ENCODE peak calls at places on chromosomes 16 and 17, in four cellular contexts. One of them, this sample, is unnamed.

GRCh38 chr16:67942200-67942509 is 1.8 kb downstream of the LCAT start:
- DNase-seq in pancreas: no peak
- DNase-seq in tibial nerve: no peak
- DNase-seq in GM13977: peak
- DNase-seq in this sample: no peak

GRCh38 chr17:68328676-68329075 is 37.4 kb downstream of the ARSG start:
- DNase-seq in pancreas: no peak
- DNase-seq in tibial nerve: no peak
- DNase-seq in GM13977: no peak
- DNase-seq in this sample: no peak

GRCh38 chr17:6239237-6239798 is 169.1 kb downstream of the WSCD1 start:
- DNase-seq in pancreas: no peak
- DNase-seq in tibial nerve: no peak
- DNase-seq in GM13977: no peak
- DNase-seq in this sample: no peak

GRCh38 chr16:21179983-21180365 is 21.5 kb downstream of the LDAF1 start:
- DNase-seq in pancreas: no peak
- DNase-seq in tibial nerve: no peak
- DNase-seq in GM13977: no peak
- DNase-seq in this sample: no peak

GRCh38 chr16:30065943-30066881 is 652 bp downstream of the ALDOA start:
- DNase-seq in pancreas: no peak
- DNase-seq in tibial nerve: no peak
- DNase-seq in GM13977: no peak
- DNase-seq in this sample: no peak

GRCh38 chr17:34756670-34757021 is 177.3 kb downstream of the TMEM132E start:
- DNase-seq in pancreas: no peak
- DNase-seq in tibial nerve: no peak
- DNase-seq in GM13977: no peak
- DNase-seq in this sample: no peak

GRCh38 chr16:9345046-9345445 is 253.6 kb downstream of the HAPSTR1 start:
- DNase-seq in pancreas: no peak
- DNase-seq in tibial nerve: no peak
- DNase-seq in GM13977: no peak
- DNase-seq in this sample: no peak

GRCh38 chr16:9836118-9836736 is 346.0 kb downstream of the GRIN2A start:
- DNase-seq in pancreas: peak
- DNase-seq in tibial nerve: no peak
- DNase-seq in GM13977: no peak
- DNase-seq in this sample: no peak

GRCh38 chr16:27514806-27515205 is 34.9 kb downstream of the GTF3C1 start:
- DNase-seq in pancreas: no peak
- DNase-seq in tibial nerve: no peak
- DNase-seq in GM13977: no peak
- DNase-seq in this sample: no peak

GRCh38 chr16:1691276-1691675 is 13.2 kb downstream of the JPT2 start:
- DNase-seq in pancreas: no peak
- DNase-seq in tibial nerve: no peak
- DNase-seq in GM13977: no peak
- DNase-seq in this sample: no peak

GRCh38 chr17:36611345-36612072 is 10.1 kb downstream of the MRM1 start:
- DNase-seq in pancreas: no peak
- DNase-seq in tibial nerve: no peak
- DNase-seq in GM13977: no peak
- DNase-seq in this sample: no peak

GRCh38 chr17:67059372-67059771 is 15.0 kb downstream of the CACNG1 start:
- DNase-seq in pancreas: no peak
- DNase-seq in tibial nerve: no peak
- DNase-seq in GM13977: no peak
- DNase-seq in this sample: no peak

GRCh38 chr17:74736423-74737298 is at the start of gene RAB37:
- DNase-seq in pancreas: peak
- DNase-seq in tibial nerve: no peak
- DNase-seq in GM13977: peak
- DNase-seq in this sample: no peak

GRCh38 chr17:29291163-29291752 is 2.7 kb downstream of the NUFIP2 start:
- DNase-seq in pancreas: no peak
- DNase-seq in tibial nerve: peak
- DNase-seq in GM13977: peak
- DNase-seq in this sample: no peak

GRCh38 chr17:38894276-38894675 is 24.4 kb downstream of the LASP1 start:
- DNase-seq in pancreas: no peak
- DNase-seq in tibial nerve: no peak
- DNase-seq in GM13977: no peak
- DNase-seq in this sample: no peak

GRCh38 chr17:43722921-43723665 is 35.5 kb downstream of the SOST start:
- DNase-seq in pancreas: peak
- DNase-seq in tibial nerve: no peak
- DNase-seq in GM13977: no peak
- DNase-seq in this sample: no peak

GRCh38 chr16:85394511-85395206 is 218.5 kb upstream of the GSE1 start:
- DNase-seq in pancreas: peak
- DNase-seq in tibial nerve: no peak
- DNase-seq in GM13977: no peak
- DNase-seq in this sample: no peak

GRCh38 chr16:11989238-11990160 is 13.0 kb downstream of the SNX29 start:
- DNase-seq in pancreas: no peak
- DNase-seq in tibial nerve: no peak
- DNase-seq in GM13977: no peak
- DNase-seq in this sample: peak

GRCh38 chr16:12149971-12150370 is 173.4 kb downstream of the SNX29 start:
- DNase-seq in pancreas: no peak
- DNase-seq in tibial nerve: no peak
- DNase-seq in GM13977: no peak
- DNase-seq in this sample: no peak

GRCh38 chr17:76720941-76721340 is 5.5 kb downstream of the JMJD6 start:
- DNase-seq in pancreas: no peak
- DNase-seq in tibial nerve: no peak
- DNase-seq in GM13977: no peak
- DNase-seq in this sample: no peak

GRCh38 chr16:1991135-1991551 is 1.4 kb downstream of the SYNGR3 start:
- DNase-seq in pancreas: no peak
- DNase-seq in tibial nerve: no peak
- DNase-seq in GM13977: peak
- DNase-seq in this sample: no peak

GRCh38 chr16:48997081-48997615 is 284.5 kb downstream of the CBLN1 start:
- DNase-seq in pancreas: no peak
- DNase-seq in tibial nerve: no peak
- DNase-seq in GM13977: no peak
- DNase-seq in this sample: no peak

GRCh38 chr17:57889892-57890856 is 40.3 kb upstream of the MRPS23 start:
- DNase-seq in pancreas: peak
- DNase-seq in tibial nerve: no peak
- DNase-seq in GM13977: no peak
- DNase-seq in this sample: no peak

GRCh38 chr17:36755586-36755985 is 154.2 kb downstream of the MRM1 start:
- DNase-seq in pancreas: no peak
- DNase-seq in tibial nerve: no peak
- DNase-seq in GM13977: peak
- DNase-seq in this sample: no peak

GRCh38 chr16:50702725-50703124 is 9.3 kb downstream of the NOD2 start:
- DNase-seq in pancreas: no peak
- DNase-seq in tibial nerve: no peak
- DNase-seq in GM13977: no peak
- DNase-seq in this sample: no peak

GRCh38 chr17:73850426-73850825 is 206.2 kb upstream of the SDK2 start:
- DNase-seq in pancreas: no peak
- DNase-seq in tibial nerve: no peak
- DNase-seq in GM13977: no peak
- DNase-seq in this sample: no peak

GRCh38 chr16:88451586-88452484 is 1.2 kb upstream of the ZFPM1 start:
- DNase-seq in pancreas: peak
- DNase-seq in tibial nerve: no peak
- DNase-seq in GM13977: no peak
- DNase-seq in this sample: no peak

GRCh38 chr17:42520540-42520951 is 15.5 kb upstream of the NAGLU start:
- DNase-seq in pancreas: no peak
- DNase-seq in tibial nerve: no peak
- DNase-seq in GM13977: no peak
- DNase-seq in this sample: no peak

GRCh38 chr17:6608321-6608720 is 32.2 kb downstream of the KIAA0753 start:
- DNase-seq in pancreas: no peak
- DNase-seq in tibial nerve: no peak
- DNase-seq in GM13977: no peak
- DNase-seq in this sample: no peak

GRCh38 chr16:19645557-19645981 is 72.5 kb downstream of the KNOP1 start:
- DNase-seq in pancreas: no peak
- DNase-seq in tibial nerve: peak
- DNase-seq in GM13977: no peak
- DNase-seq in this sample: no peak

GRCh38 chr16:56193951-56194726 is 2.9 kb downstream of the GNAO1 start:
- DNase-seq in pancreas: peak
- DNase-seq in tibial nerve: peak
- DNase-seq in GM13977: peak
- DNase-seq in this sample: peak

GRCh38 chr16:79436885-79437284 is 163.7 kb downstream of the MAF start:
- DNase-seq in pancreas: no peak
- DNase-seq in tibial nerve: no peak
- DNase-seq in GM13977: no peak
- DNase-seq in this sample: no peak

GRCh38 chr17:74414510-74414909 is 17.4 kb upstream of the GPRC5C start:
- DNase-seq in pancreas: no peak
- DNase-seq in tibial nerve: no peak
- DNase-seq in GM13977: no peak
- DNase-seq in this sample: no peak

GRCh38 chr16:12678983-12679382 is 124.7 kb downstream of the CPPED1 start:
- DNase-seq in pancreas: no peak
- DNase-seq in tibial nerve: no peak
- DNase-seq in GM13977: no peak
- DNase-seq in this sample: no peak

GRCh38 chr17:68035131-68035522 is 408 bp upstream of the KPNA2 start:
- DNase-seq in pancreas: peak
- DNase-seq in tibial nerve: peak
- DNase-seq in GM13977: no peak
- DNase-seq in this sample: no peak

GRCh38 chr16:21626659-21627277 is 25.6 kb downstream of the IGSF6 start:
- DNase-seq in pancreas: no peak
- DNase-seq in tibial nerve: peak
- DNase-seq in GM13977: no peak
- DNase-seq in this sample: no peak

GRCh38 chr16:23039118-23039517 is 110.1 kb downstream of the USP31 start:
- DNase-seq in pancreas: no peak
- DNase-seq in tibial nerve: no peak
- DNase-seq in GM13977: no peak
- DNase-seq in this sample: no peak
- TF ChIP-seq CTCF in pancreas: no peak
- TF ChIP-seq CTCF in tibial nerve: no peak
- TF ChIP-seq CTCF in GM13977: no peak
- TF ChIP-seq CTCF in this sample: no peak

DNA sequence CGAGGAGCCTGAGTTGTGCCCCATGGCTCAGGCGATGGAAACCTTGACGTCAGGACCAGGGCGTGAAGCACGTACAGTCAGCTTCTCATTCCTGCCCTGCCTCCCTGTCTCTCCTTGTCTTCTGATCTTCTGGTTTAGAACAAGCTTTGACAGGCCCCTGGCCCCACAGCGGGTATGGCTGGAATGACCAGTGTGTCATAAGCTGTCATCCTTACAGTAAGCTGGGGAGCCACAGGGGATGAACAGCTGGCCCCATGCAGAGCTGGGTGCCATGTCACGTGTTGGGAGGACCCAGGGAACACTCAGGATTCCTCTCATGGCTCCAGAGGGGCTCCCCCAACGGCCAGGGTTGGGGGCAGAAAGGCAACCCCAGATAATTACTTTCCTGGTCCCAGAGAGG is 157.6 kb upstream of the PLCG2 start:
- DNase-seq in pancreas: no peak
- DNase-seq in tibial nerve: no peak
- DNase-seq in GM13977: no peak
- DNase-seq in this sample: no peak
- TF ChIP-seq CTCF in pancreas: no peak
- TF ChIP-seq CTCF in tibial nerve: no peak
- TF ChIP-seq CTCF in GM13977: no peak
- TF ChIP-seq CTCF in this sample: no peak

DNA sequence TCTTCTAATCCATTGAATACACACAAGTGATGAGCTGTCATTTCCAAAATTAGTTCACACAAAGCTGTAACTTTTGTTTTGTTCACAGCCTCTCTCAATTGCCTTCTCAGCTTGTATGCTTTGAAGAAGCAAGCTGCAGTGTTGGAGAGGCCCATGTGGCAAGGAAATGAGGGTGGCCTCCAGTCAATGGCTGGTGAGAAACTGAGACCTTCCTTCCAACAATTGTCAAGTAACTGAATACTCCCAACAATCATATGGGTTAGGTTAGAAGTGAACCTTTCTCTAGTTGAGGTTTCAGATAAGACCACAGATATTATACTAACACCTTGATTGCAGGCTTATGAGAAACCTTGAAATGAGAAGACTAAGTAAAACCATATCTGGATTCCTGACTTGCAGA is 82.4 kb upstream of the SOX9 start:
- DNase-seq in pancreas: no peak
- DNase-seq in tibial nerve: no peak
- DNase-seq in GM13977: no peak
- DNase-seq in this sample: no peak
- TF ChIP-seq CTCF in pancreas: no peak
- TF ChIP-seq CTCF in tibial nerve: no peak
- TF ChIP-seq CTCF in GM13977: no peak
- TF ChIP-seq CTCF in this sample: no peak

GRCh38 chr17:20613905-20614304 is 34.4 kb downstream of the CDRT15L2 start:
- DNase-seq in pancreas: no peak
- DNase-seq in tibial nerve: no peak
- DNase-seq in GM13977: no peak
- DNase-seq in this sample: no peak

GRCh38 chr17:20613248-20613647 is 33.7 kb downstream of the CDRT15L2 start:
- DNase-seq in pancreas: no peak
- DNase-seq in tibial nerve: no peak
- DNase-seq in GM13977: no peak
- DNase-seq in this sample: no peak

GRCh38 chr17:20612635-20613034 is 33.1 kb downstream of the CDRT15L2 start:
- DNase-seq in pancreas: no peak
- DNase-seq in tibial nerve: no peak
- DNase-seq in GM13977: no peak
- DNase-seq in this sample: no peak

GRCh38 chr17:20611314-20611713 is 31.8 kb downstream of the CDRT15L2 start:
- DNase-seq in pancreas: no peak
- DNase-seq in tibial nerve: no peak
- DNase-seq in GM13977: no peak
- DNase-seq in this sample: no peak
- TF ChIP-seq CTCF in pancreas: no peak
- TF ChIP-seq CTCF in tibial nerve: no peak
- TF ChIP-seq CTCF in GM13977: no peak
- TF ChIP-seq CTCF in this sample: no peak

GRCh38 chr16:86498155-86498651 is 12.1 kb upstream of the FOXF1 start:
- DNase-seq in pancreas: no peak
- DNase-seq in tibial nerve: no peak
- DNase-seq in GM13977: peak
- DNase-seq in this sample: no peak
- TF ChIP-seq CTCF in pancreas: no peak
- TF ChIP-seq CTCF in tibial nerve: no peak
- TF ChIP-seq CTCF in GM13977: no peak
- TF ChIP-seq CTCF in this sample: no peak

This sample was measured in D721Med.